ENCODE peak calls at places on chromosome 19, in five cellular contexts. One of them, this sample, is unnamed.

GRCh38 chr19:7982103-7982502 is 23.3 kb downstream of the ELAVL1 start:
- DNase-seq in transverse colon: no peak
- DNase-seq in stimulated activated CD4-positive, alpha-beta T cell treated with anti-CD3 and anti-CD28 coated beads, Interleukin-12 subunit alpha, Interleukin-12 subunit beta, amount 100 ng/mL, for 48 hours: no peak
- DNase-seq in activated CD4-positive, alpha-beta T cell treated with anti-CD3 and anti-CD28 coated beads for 36 hours: no peak
- DNase-seq in T-helper 2 cell: no peak
- DNase-seq in this sample: no peak

GRCh38 chr19:50174100-50174793 is 11.2 kb upstream of the IZUMO2 start:
- DNase-seq in activated CD4-positive, alpha-beta T cell treated with anti-CD3 and anti-CD28 coated beads for 36 hours: no peak
- DNase-seq in transverse colon: no peak
- DNase-seq in stimulated activated CD4-positive, alpha-beta T cell treated with anti-CD3 and anti-CD28 coated beads, Interleukin-12 subunit alpha, Interleukin-12 subunit beta, amount 100 ng/mL, for 48 hours: no peak
- DNase-seq in T-helper 2 cell: no peak
- DNase-seq in this sample: no peak

GRCh38 chr19:58001895-58002369 is 688 bp downstream of the ZNF606 start:
- DNase-seq in activated CD4-positive, alpha-beta T cell treated with anti-CD3 and anti-CD28 coated beads for 36 hours: peak; percentile 46
- DNase-seq in stimulated activated CD4-positive, alpha-beta T cell treated with anti-CD3 and anti-CD28 coated beads, Interleukin-12 subunit alpha, Interleukin-12 subunit beta, amount 100 ng/mL, for 48 hours: no peak
- DNase-seq in T-helper 2 cell: peak; percentile 49
- DNase-seq in transverse colon: peak; percentile 13
- DNase-seq in this sample: peak; percentile 34

GRCh38 chr19:56066152-56067023 is 54.7 kb downstream of the ZNF787 start:
- DNase-seq in stimulated activated CD4-positive, alpha-beta T cell treated with anti-CD3 and anti-CD28 coated beads, Interleukin-12 subunit alpha, Interleukin-12 subunit beta, amount 100 ng/mL, for 48 hours: peak; percentile 31
- DNase-seq in transverse colon: peak; percentile 71
- DNase-seq in T-helper 2 cell: peak; percentile 54
- DNase-seq in activated CD4-positive, alpha-beta T cell treated with anti-CD3 and anti-CD28 coated beads for 36 hours: peak; percentile 75
- DNase-seq in this sample: peak; percentile 76

GRCh38 chr19:57465680-57466381 is 8.9 kb upstream of the VN1R1 start:
- DNase-seq in T-helper 2 cell: peak; percentile 59
- DNase-seq in stimulated activated CD4-positive, alpha-beta T cell treated with anti-CD3 and anti-CD28 coated beads, Interleukin-12 subunit alpha, Interleukin-12 subunit beta, amount 100 ng/mL, for 48 hours: no peak
- DNase-seq in activated CD4-positive, alpha-beta T cell treated with anti-CD3 and anti-CD28 coated beads for 36 hours: peak; percentile 43
- DNase-seq in transverse colon: peak; percentile 17
- DNase-seq in this sample: no peak

GRCh38 chr19:31670931-31671330 is 321.7 kb upstream of the TSHZ3 start:
- DNase-seq in stimulated activated CD4-positive, alpha-beta T cell treated with anti-CD3 and anti-CD28 coated beads, Interleukin-12 subunit alpha, Interleukin-12 subunit beta, amount 100 ng/mL, for 48 hours: no peak
- DNase-seq in transverse colon: no peak
- DNase-seq in activated CD4-positive, alpha-beta T cell treated with anti-CD3 and anti-CD28 coated beads for 36 hours: no peak
- DNase-seq in T-helper 2 cell: no peak
- DNase-seq in this sample: no peak

GRCh38 chr19:2117215-2117960 is 20.7 kb downstream of the IZUMO4 start:
- DNase-seq in transverse colon: no peak
- DNase-seq in T-helper 2 cell: no peak
- DNase-seq in activated CD4-positive, alpha-beta T cell treated with anti-CD3 and anti-CD28 coated beads for 36 hours: no peak
- DNase-seq in stimulated activated CD4-positive, alpha-beta T cell treated with anti-CD3 and anti-CD28 coated beads, Interleukin-12 subunit alpha, Interleukin-12 subunit beta, amount 100 ng/mL, for 48 hours: no peak
- DNase-seq in this sample: no peak

GRCh38 chr19:50896591-50897190 is 14.5 kb downstream of the KLK4 start:
- DNase-seq in transverse colon: no peak
- DNase-seq in stimulated activated CD4-positive, alpha-beta T cell treated with anti-CD3 and anti-CD28 coated beads, Interleukin-12 subunit alpha, Interleukin-12 subunit beta, amount 100 ng/mL, for 48 hours: no peak
- DNase-seq in T-helper 2 cell: peak; percentile 43
- DNase-seq in activated CD4-positive, alpha-beta T cell treated with anti-CD3 and anti-CD28 coated beads for 36 hours: peak; percentile 65
- DNase-seq in this sample: no peak

GRCh38 chr19:48616491-48617056 is 1.7 kb upstream of the FAM83E start:
- DNase-seq in activated CD4-positive, alpha-beta T cell treated with anti-CD3 and anti-CD28 coated beads for 36 hours: no peak
- DNase-seq in T-helper 2 cell: peak; percentile 42
- DNase-seq in transverse colon: no peak
- DNase-seq in stimulated activated CD4-positive, alpha-beta T cell treated with anti-CD3 and anti-CD28 coated beads, Interleukin-12 subunit alpha, Interleukin-12 subunit beta, amount 100 ng/mL, for 48 hours: no peak
- DNase-seq in this sample: no peak

GRCh38 chr19:13181747-13182388 is 31.7 kb downstream of the IER2 start:
- DNase-seq in T-helper 2 cell: no peak
- DNase-seq in stimulated activated CD4-positive, alpha-beta T cell treated with anti-CD3 and anti-CD28 coated beads, Interleukin-12 subunit alpha, Interleukin-12 subunit beta, amount 100 ng/mL, for 48 hours: no peak
- DNase-seq in activated CD4-positive, alpha-beta T cell treated with anti-CD3 and anti-CD28 coated beads for 36 hours: peak; percentile 65
- DNase-seq in transverse colon: peak; percentile 79
- DNase-seq in this sample: peak; percentile 68

GRCh38 chr19:10009269-10009665 is 1.0 kb downstream of the COL5A3 start:
- DNase-seq in T-helper 2 cell: peak; percentile 18
- DNase-seq in stimulated activated CD4-positive, alpha-beta T cell treated with anti-CD3 and anti-CD28 coated beads, Interleukin-12 subunit alpha, Interleukin-12 subunit beta, amount 100 ng/mL, for 48 hours: no peak
- DNase-seq in activated CD4-positive, alpha-beta T cell treated with anti-CD3 and anti-CD28 coated beads for 36 hours: peak; percentile 70
- DNase-seq in transverse colon: peak; percentile 59
- DNase-seq in this sample: peak; percentile 79

This sample was measured in adipocyte.